ENCODE peak calls at places on chromosomes 6 and 20, in nine cellular contexts. R, O, W, N, E, V, L, M and K are unnamed samples.

GRCh38 chr6:167856999-167857660 is 30.4 kb downstream of the AFDN start:
- DNase-seq in R (no peak), O (no peak), W (no peak), N (no peak), E (no peak), V (no peak), L (no peak), M (no peak), K (no peak)

GRCh38 chr6:3793545-3793944 is 42.0 kb upstream of the PXDC1 start:
- DNase-seq in R (no peak), O (no peak), W (no peak), N (no peak), E (no peak), V (no peak), L (no peak), M (no peak), K (no peak)

GRCh38 chr20:8299921-8300320 is 167.9 kb downstream of the PLCB1 start:
- DNase-seq in R (no peak), O (no peak), W (no peak), N (no peak), E (no peak), V (no peak), L (no peak), M (no peak), K (no peak)

GRCh38 chr6:163645560-163645959 is 231.0 kb downstream of the QKI start:
- DNase-seq in R (no peak), O (no peak), W (no peak), N (no peak), E (no peak), V (no peak), L (no peak), M (no peak), K (no peak)

GRCh38 chr20:62523473-62524203 is 47.8 kb upstream of the GATA5 start:
- DNase-seq in R (no peak), O (peak), W (peak), N (no peak), E (no peak), V (no peak), L (peak), M (peak), K (peak)

GRCh38 chr20:61192254-61192950 is 59.7 kb upstream of the CDH4 start:
- DNase-seq in R (no peak), O (no peak), W (no peak), N (no peak), E (no peak), V (no peak), L (no peak), M (no peak), K (no peak)

GRCh38 chr20:1295276-1295930 is 29.3 kb downstream of the SNPH start:
- DNase-seq in R (no peak), O (no peak), W (no peak), N (no peak), E (no peak), V (no peak), L (no peak), M (no peak), K (no peak)

GRCh38 chr6:161169690-161170089 is 104.2 kb downstream of the AGPAT4 start:
- DNase-seq in R (peak), O (no peak), W (no peak), N (no peak), E (no peak), V (peak), L (no peak), M (no peak), K (no peak)

GRCh38 chr6:37251211-37251610 is 6.4 kb upstream of the TBC1D22B start:
- DNase-seq in R (no peak), O (no peak), W (no peak), N (no peak), E (no peak), V (peak), L (no peak), M (no peak), K (no peak)

GRCh38 chr6:97666889-97667288 is 383.9 kb upstream of the MMS22L start:
- DNase-seq in R (no peak), O (no peak), W (no peak), N (no peak), E (no peak), V (no peak), L (no peak), M (no peak), K (no peak)